ENCODE peak calls at places on chromosomes 11 and 22, in five cellular contexts. B is H9, I is IMR-90, N is H1, V is mesenchymal stem cell. S is an unnamed sample.

GRCh38 chr11:88886796-88887195 is 179.0 kb downstream of the GRM5 start:
- DNase-seq in B (peak), I (peak), N (peak), V (no peak), S (peak)

GRCh38 chr11:36702330-36703054 is 104.5 kb upstream of the RAG2 start:
- DNase-seq in B (peak), I (peak), N (no peak), V (peak), S (peak)

GRCh38 chr11:92663539-92663938 is 305.9 kb upstream of the MTNR1B start:
- DNase-seq in B (no peak), I (no peak), N (no peak), V (no peak), S (no peak)

GRCh38 chr11:28505216-28505615 is 397.0 kb downstream of the METTL15 start:
- DNase-seq in B (no peak), I (no peak), N (no peak), V (peak), S (no peak)

GRCh38 chr11:112029460-112029859 is 4.3 kb downstream of the DLAT start:
- DNase-seq in B (no peak), I (no peak), N (no peak), V (no peak), S (no peak)

GRCh38 chr11:61068581-61068980 is 33.7 kb upstream of the CD5 start:
- DNase-seq in B (no peak), I (no peak), N (no peak), V (no peak), S (no peak)

GRCh38 chr11:65887026-65887722 is 1.1 kb downstream of the FIBP start:
- DNase-seq in B (no peak), I (no peak), N (no peak), V (no peak), S (no peak)

GRCh38 chr11:68997124-68997994 is 15.7 kb downstream of the MRGPRF start:
- DNase-seq in B (peak), I (no peak), N (no peak), V (no peak), S (no peak)

GRCh38 chr11:43833657-43834073 is 47.0 kb upstream of the ALKBH3 start:
- DNase-seq in B (no peak), I (peak), N (no peak), V (peak), S (no peak)

GRCh38 chr11:15471028-15471708 is 356.4 kb downstream of the INSC start:
- DNase-seq in B (no peak), I (no peak), N (no peak), V (no peak), S (no peak)

GRCh38 chr11:71103266-71103665 is 149.1 kb downstream of the SHANK2 start:
- DNase-seq in B (no peak), I (no peak), N (no peak), V (no peak), S (no peak)

GRCh38 chr22:33544707-33545106 is 375.6 kb downstream of the LARGE1 start:
- DNase-seq in B (no peak), I (peak), N (no peak), V (peak), S (no peak)

GRCh38 chr11:123472236-123472935 is 42.3 kb downstream of the GRAMD1B start:
- DNase-seq in B (no peak), I (no peak), N (no peak), V (no peak), S (no peak)

GRCh38 chr11:4684631-4685285 is 12.9 kb downstream of the OR51E2 start:
- DNase-seq in B (no peak), I (no peak), N (no peak), V (no peak), S (no peak)

GRCh38 chr11:17770048-17770652 is 35.6 kb downstream of the KCNC1 start:
- DNase-seq in B (peak), I (no peak), N (no peak), V (no peak), S (no peak)

GRCh38 chr11:93329936-93330445 is 551 bp upstream of the DEUP1 start:
- DNase-seq in B (peak), I (no peak), N (peak), V (peak), S (no peak)

GRCh38 chr11:100340416-100341323 is 346.4 kb upstream of the ARHGAP42 start:
- DNase-seq in B (no peak), I (no peak), N (no peak), V (no peak), S (no peak)

GRCh38 chr11:8338138-8338537 is 74.5 kb upstream of the LMO1 start:
- DNase-seq in B (peak), I (peak), N (peak), V (peak), S (no peak)

GRCh38 chr11:63671322-63672155 is at the start of gene ATL3:
- DNase-seq in B (peak), I (peak), N (peak), V (peak), S (peak)

GRCh38 chr11:45577755-45578154 is 87.7 kb downstream of the CHST1 start:
- DNase-seq in B (no peak), I (no peak), N (no peak), V (no peak), S (no peak)

GRCh38 chr11:10943968-10944367 is 86.1 kb upstream of the ZBED5 start:
- DNase-seq in B (no peak), I (no peak), N (no peak), V (no peak), S (no peak)

GRCh38 chr22:29002603-29003002 is 59.0 kb downstream of the C22orf31 start:
- DNase-seq in B (no peak), I (no peak), N (no peak), V (no peak), S (no peak)

GRCh38 chr22:29003975-29004646 is 57.5 kb downstream of the C22orf31 start:
- DNase-seq in B (peak), I (no peak), N (peak), V (no peak), S (peak)

GRCh38 chr22:29003552-29003951 is 58.1 kb downstream of the C22orf31 start:
- DNase-seq in B (no peak), I (no peak), N (no peak), V (no peak), S (no peak)

GRCh38 chr22:29006346-29006745 is 55.3 kb downstream of the C22orf31 start:
- DNase-seq in B (no peak), I (no peak), N (no peak), V (no peak), S (no peak)

GRCh38 chr22:29004647-29005371 is 56.8 kb downstream of the C22orf31 start:
- DNase-seq in B (peak), I (peak), N (peak), V (peak), S (peak)
- H2BK120ac ChIP-seq in B (no peak), I (no peak), N (peak), V (no peak), S (no peak)

DNA sequence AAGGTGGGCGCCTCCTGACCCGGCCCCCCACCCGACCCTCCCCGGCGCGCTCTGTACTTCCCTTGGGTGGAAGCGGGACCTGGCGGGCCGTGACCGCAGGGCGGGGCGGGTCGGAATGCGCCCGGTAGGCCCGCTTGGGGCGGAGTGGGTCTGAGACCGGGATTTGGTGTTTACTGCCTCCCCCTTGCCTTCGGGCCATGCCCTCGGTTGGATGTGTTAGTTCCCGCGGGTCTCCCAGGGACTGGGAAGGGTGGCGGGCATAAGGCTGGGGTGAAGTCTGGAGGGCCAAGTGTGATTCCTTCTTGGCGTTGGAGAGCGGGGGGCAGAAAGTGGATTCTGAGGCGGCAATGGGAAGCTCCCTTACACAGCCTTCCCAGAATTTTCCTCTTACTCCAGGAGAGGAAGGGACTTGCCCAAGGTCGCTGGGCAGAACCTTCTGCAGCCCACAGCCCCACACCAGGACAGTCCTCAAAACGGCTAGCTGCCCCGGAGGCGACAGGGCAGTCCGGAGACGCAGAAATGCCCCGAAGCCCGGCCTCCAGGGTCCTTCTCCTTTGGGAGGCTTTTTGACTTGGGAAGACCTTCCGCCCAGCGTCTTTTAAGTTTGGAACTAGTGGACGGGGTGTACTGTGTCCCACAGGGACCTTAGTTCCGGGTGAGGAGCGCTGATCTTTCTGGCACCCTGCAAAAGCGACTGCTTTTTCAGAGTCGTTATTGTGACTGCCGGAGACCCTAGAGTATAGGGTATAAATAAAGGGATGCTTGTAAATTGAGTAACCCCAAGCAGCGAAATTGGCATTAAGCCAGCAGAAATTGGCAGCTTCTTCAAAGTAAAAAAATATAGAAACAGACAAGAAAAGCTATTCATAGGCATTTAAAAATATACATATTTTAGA is 647 bp downstream of the SWAP70 start:
- DNase-seq in B (peak), I (peak), N (no peak), V (peak), S (no peak)
- H3K14ac ChIP-seq in B (peak), I (peak), N (no peak), V (no peak), S (no peak)

GRCh38 chr22:47174096-47174495 is 411.6 kb downstream of the TBC1D22A start:
- DNase-seq in B (peak), I (no peak), N (no peak), V (no peak), S (no peak)
- H2AK5ac ChIP-seq in B (no peak), I (no peak), N (no peak), V (no peak), S (no peak)

GRCh38 chr22:36129985-36130384 is 30.6 kb downstream of the APOL3 start:
- DNase-seq in B (no peak), I (no peak), N (no peak), V (no peak), S (no peak)
- H2BK120ac ChIP-seq in B (no peak), I (no peak), N (no peak), V (no peak), S (no peak)

GRCh38 chr22:24271406-24271760 is 752 bp downstream of the SPECC1L start:
- DNase-seq in B (no peak), I (peak), N (no peak), V (peak), S (no peak)
- H3K14ac ChIP-seq in B (peak), I (peak), N (no peak), V (peak), S (peak)

GRCh38 chr22:35398574-35398973 is 1.4 kb upstream of the MCM5 start:
- DNase-seq in B (no peak), I (no peak), N (no peak), V (no peak), S (no peak)

GRCh38 chr22:35399678-35400334 is at the start of gene MCM5:
- DNase-seq in B (peak), I (peak), N (peak), V (peak), S (peak)

GRCh38 chr22:35397095-35397904 is 2.6 kb upstream of the MCM5 start:
- DNase-seq in B (no peak), I (peak), N (no peak), V (peak), S (no peak)

GRCh38 chr22:35400335-35400680 is 368 bp downstream of the MCM5 start:
- DNase-seq in B (no peak), I (no peak), N (no peak), V (no peak), S (no peak)

GRCh38 chr22:35399114-35399677 is 744 bp upstream of the MCM5 start:
- DNase-seq in B (peak), I (no peak), N (no peak), V (no peak), S (no peak)
- H2AK5ac ChIP-seq in B (peak), I (peak), N (peak), V (peak), S (peak)

GRCh38 chr11:57323503-57324153 is 1.1 kb downstream of the TNKS1BP1 start:
- DNase-seq in B (no peak), I (peak), N (no peak), V (peak), S (no peak)

GRCh38 chr11:57321996-57322880 is 2.5 kb downstream of the TNKS1BP1 start:
- DNase-seq in B (peak), I (peak), N (peak), V (peak), S (peak)

GRCh38 chr11:57321388-57321995 is 3.3 kb downstream of the TNKS1BP1 start:
- DNase-seq in B (no peak), I (no peak), N (no peak), V (no peak), S (no peak)

GRCh38 chr11:57324154-57324885 is 432 bp downstream of the TNKS1BP1 start:
- DNase-seq in B (peak), I (peak), N (peak), V (peak), S (peak)

GRCh38 chr11:57322881-57323467 is 1.8 kb downstream of the TNKS1BP1 start:
- DNase-seq in B (no peak), I (no peak), N (no peak), V (no peak), S (no peak)
- H2BK120ac ChIP-seq in B (no peak), I (peak), N (no peak), V (no peak), S (no peak)

GRCh38 chr11:55895216-55895615 is 12.1 kb downstream of the TRIM51 start:
- DNase-seq in B (no peak), I (no peak), N (peak), V (no peak), S (no peak)
- H3K14ac ChIP-seq in B (no peak), I (no peak), N (no peak), V (no peak), S (no peak)